ENCODE peak calls at places on chromosomes 12 and 14, in six cellular contexts. V is esophagus muscularis mucosa, X is A172, P is germinal center, S is OCI-LY7, C is MV-4-11. D is an unnamed sample.

GRCh38 chr14:77023001-77023996 is 5.2 kb downstream of the IRF2BPL start:
- DNase-seq in V (no peak), X (peak), P (no peak), S (no peak), C (peak), D (no peak)

GRCh38 chr12:100141666-100141997 is 1.0 kb downstream of the BLTP3B start:
- DNase-seq in V (no peak), X (peak), P (no peak), S (peak), C (peak), D (no peak)

GRCh38 chr12:6961278-6961694 is 9.2 kb downstream of the PHB2 start:
- DNase-seq in V (no peak), X (no peak), P (no peak), S (no peak), C (peak), D (peak)

GRCh38 chr12:96211989-96212388 is 17.8 kb downstream of the ELK3 start:
- DNase-seq in V (no peak), X (no peak), P (no peak), S (no peak), C (peak), D (no peak)

GRCh38 chr12:117599849-117600248 is 238.4 kb upstream of the NOS1 start:
- DNase-seq in V (no peak), X (no peak), P (no peak), S (no peak), C (no peak), D (no peak)

GRCh38 chr12:10235761-10236631 is 23.3 kb downstream of the GABARAPL1 start:
- DNase-seq in V (no peak), X (peak), P (peak), S (peak), C (peak), D (peak)

GRCh38 chr12:108442077-108442476 is 73.0 kb upstream of the FICD start:
- DNase-seq in V (no peak), X (no peak), P (no peak), S (no peak), C (no peak), D (no peak)

GRCh38 chr14:66624319-66624937 is 116.5 kb downstream of the GPHN start:
- DNase-seq in V (no peak), X (peak), P (peak), S (peak), C (peak), D (peak)

GRCh38 chr12:126545411-126545810 is 1480.2 kb downstream of the AACS start:
- DNase-seq in V (no peak), X (no peak), P (no peak), S (no peak), C (no peak), D (no peak)

D was measured in B cell.